ENCODE peak calls at places on chromosomes 6 and 20, in five cellular contexts. One of them, this sample, is unnamed.
A peak's percentile ranks its signal among the peaks of the same experiment; 100 is the strongest.

GRCh38 chr6:11094411-11094851 is 797 bp downstream of the SMIM13 start:
- DNase-seq in neuronal stem cell: peak; percentile 39
- DNase-seq in IMR-90: peak; percentile 45
- DNase-seq in H1: peak; percentile 68
- DNase-seq in mesenchymal stem cell: peak; percentile 69
- DNase-seq in this sample: peak; percentile 54

GRCh38 chr20:31475472-31476312 is 604 bp downstream of the REM1 start:
- DNase-seq in neuronal stem cell: no peak
- DNase-seq in IMR-90: no peak
- DNase-seq in H1: no peak
- DNase-seq in mesenchymal stem cell: no peak
- DNase-seq in this sample: no peak

GRCh38 chr6:148611213-148611612 is 135.6 kb upstream of the UST start:
- DNase-seq in neuronal stem cell: no peak
- DNase-seq in IMR-90: no peak
- DNase-seq in H1: no peak
- DNase-seq in mesenchymal stem cell: peak; percentile 76
- DNase-seq in this sample: no peak

GRCh38 chr20:45436732-45437485 is 21.0 kb downstream of the PIGT start:
- DNase-seq in neuronal stem cell: peak; percentile 80
- DNase-seq in IMR-90: peak; percentile 81
- DNase-seq in H1: peak; percentile 97
- DNase-seq in mesenchymal stem cell: peak; percentile 89
- DNase-seq in this sample: peak; percentile 84

GRCh38 chr20:37526839-37527637 is 638 bp downstream of the BLCAP start:
- DNase-seq in neuronal stem cell: no peak
- DNase-seq in IMR-90: peak; percentile 27
- DNase-seq in H1: no peak
- DNase-seq in mesenchymal stem cell: peak; percentile 53
- DNase-seq in this sample: no peak

GRCh38 chr20:3209946-3210317 is 634 bp downstream of the ITPA start:
- DNase-seq in neuronal stem cell: no peak
- DNase-seq in IMR-90: peak; percentile 18
- DNase-seq in H1: no peak
- DNase-seq in mesenchymal stem cell: peak; percentile 53
- DNase-seq in this sample: no peak

GRCh38 chr6:31403283-31403989 is at the start of gene MICA:
- DNase-seq in neuronal stem cell: peak; percentile 90
- DNase-seq in IMR-90: peak; percentile 79
- DNase-seq in H1: peak; percentile 94
- DNase-seq in mesenchymal stem cell: peak; percentile 93
- DNase-seq in this sample: peak; percentile 94

GRCh38 chr6:32852018-32852843 is 1.3 kb downstream of the TAP1 start:
- DNase-seq in neuronal stem cell: no peak
- DNase-seq in IMR-90: no peak
- DNase-seq in H1: no peak
- DNase-seq in mesenchymal stem cell: no peak
- DNase-seq in this sample: no peak

GRCh38 chr20:5504061-5504739 is 187.4 kb upstream of the PROKR2 start:
- DNase-seq in neuronal stem cell: no peak
- DNase-seq in IMR-90: no peak
- DNase-seq in H1: no peak
- DNase-seq in mesenchymal stem cell: no peak
- DNase-seq in this sample: peak; percentile 68

GRCh38 chr6:166998256-166999144 is 697 bp upstream of the CEP43 start:
- DNase-seq in neuronal stem cell: peak; percentile 21
- DNase-seq in IMR-90: no peak
- DNase-seq in H1: peak; percentile 74
- DNase-seq in mesenchymal stem cell: no peak
- DNase-seq in this sample: peak; percentile 46

GRCh38 chr6:141451176-141451507 is 681.6 kb upstream of the GJE1 start:
- DNase-seq in neuronal stem cell: no peak
- DNase-seq in IMR-90: no peak
- DNase-seq in H1: no peak
- DNase-seq in mesenchymal stem cell: no peak
- DNase-seq in this sample: no peak

GRCh38 chr20:15642676-15643075 is 930.6 kb downstream of the KIF16B start:
- DNase-seq in neuronal stem cell: no peak
- DNase-seq in IMR-90: peak; percentile 80
- DNase-seq in H1: no peak
- DNase-seq in mesenchymal stem cell: peak; percentile 80
- DNase-seq in this sample: no peak

GRCh38 chr6:151917531-151918329 is 110.2 kb downstream of the ESR1 start:
- DNase-seq in neuronal stem cell: no peak
- DNase-seq in IMR-90: no peak
- DNase-seq in H1: no peak
- DNase-seq in mesenchymal stem cell: no peak
- DNase-seq in this sample: no peak

GRCh38 chr20:45378191-45378590 is at the start of gene TP53TG5:
- DNase-seq in neuronal stem cell: no peak
- DNase-seq in IMR-90: no peak
- DNase-seq in H1: peak; percentile 24
- DNase-seq in mesenchymal stem cell: no peak
- DNase-seq in this sample: no peak

GRCh38 chr6:144349690-144350132 is 64.6 kb downstream of the UTRN start:
- DNase-seq in neuronal stem cell: no peak
- DNase-seq in IMR-90: peak; percentile 53
- DNase-seq in H1: no peak
- DNase-seq in mesenchymal stem cell: no peak
- DNase-seq in this sample: no peak
- H3K4me1 ChIP-seq in neuronal stem cell: no peaks in the 10 kb centered on the region
- H3K4me1 ChIP-seq in IMR-90: peaks cover 10% of the 10 kb centered on the region
- H3K4me1 ChIP-seq in H1: no peaks in the 10 kb centered on the region
- H3K4me1 ChIP-seq in mesenchymal stem cell: peaks cover 12% of the 10 kb centered on the region
- H3K4me1 ChIP-seq in this sample: peaks cover 9% of the 10 kb centered on the region

GRCh38 chr6:161436106-161436876 is 162.4 kb upstream of the AGPAT4 start:
- DNase-seq in neuronal stem cell: no peak
- DNase-seq in IMR-90: no peak
- DNase-seq in H1: no peak
- DNase-seq in mesenchymal stem cell: no peak
- DNase-seq in this sample: no peak

GRCh38 chr6:161437851-161438250 is 164.0 kb upstream of the AGPAT4 start:
- DNase-seq in neuronal stem cell: no peak
- DNase-seq in IMR-90: peak; percentile 53
- DNase-seq in H1: no peak
- DNase-seq in mesenchymal stem cell: no peak
- DNase-seq in this sample: no peak

GRCh38 chr6:161438430-161439030 is 164.7 kb upstream of the AGPAT4 start:
- DNase-seq in neuronal stem cell: no peak
- DNase-seq in IMR-90: no peak
- DNase-seq in H1: no peak
- DNase-seq in mesenchymal stem cell: no peak
- DNase-seq in this sample: no peak

GRCh38 chr6:161440299-161440698 is 166.4 kb upstream of the AGPAT4 start:
- DNase-seq in neuronal stem cell: no peak
- DNase-seq in IMR-90: no peak
- DNase-seq in H1: no peak
- DNase-seq in mesenchymal stem cell: no peak
- DNase-seq in this sample: no peak

GRCh38 chr6:161439093-161439492 is 165.2 kb upstream of the AGPAT4 start:
- DNase-seq in neuronal stem cell: no peak
- DNase-seq in IMR-90: peak; percentile 90
- DNase-seq in H1: no peak
- DNase-seq in mesenchymal stem cell: peak; percentile 71
- DNase-seq in this sample: no peak
- H3K14ac ChIP-seq in neuronal stem cell: no peak overlapping the region
- H3K14ac ChIP-seq in IMR-90: no peak overlapping the region
- H3K14ac ChIP-seq in H1: no peak overlapping the region
- H3K14ac ChIP-seq in mesenchymal stem cell: no peak overlapping the region
- H3K14ac ChIP-seq in this sample: no peak overlapping the region

DNA sequence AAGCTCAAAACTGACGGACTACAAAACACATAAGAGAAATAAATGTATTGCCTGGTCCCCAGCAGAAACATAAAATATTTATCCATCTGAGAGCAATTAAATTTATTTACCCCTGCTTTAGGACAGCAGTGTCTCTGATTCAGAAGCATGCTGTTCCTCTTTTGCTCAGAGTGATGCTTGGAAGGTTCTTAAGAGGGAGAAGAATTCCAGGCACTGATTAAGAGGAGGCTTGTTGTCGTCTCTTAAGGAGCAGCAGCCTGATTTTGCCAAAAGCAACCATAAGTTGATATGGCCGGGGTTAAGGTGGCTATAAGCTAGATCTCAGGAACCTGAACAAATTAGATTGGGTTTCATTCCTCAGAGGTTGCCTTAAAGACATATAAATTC is 25.8 kb downstream of the CAP2 start:
- DNase-seq in neuronal stem cell: no peak
- DNase-seq in IMR-90: no peak
- DNase-seq in H1: no peak
- DNase-seq in mesenchymal stem cell: peak; percentile 18
- DNase-seq in this sample: no peak
- H2BK15ac ChIP-seq in neuronal stem cell: no peak overlapping the region
- H2BK15ac ChIP-seq in IMR-90: peak overlapping the region; percentile 83
- H2BK15ac ChIP-seq in H1: no peak overlapping the region
- H2BK15ac ChIP-seq in mesenchymal stem cell: no peak overlapping the region
- H2BK15ac ChIP-seq in this sample: no peak overlapping the region

DNA sequence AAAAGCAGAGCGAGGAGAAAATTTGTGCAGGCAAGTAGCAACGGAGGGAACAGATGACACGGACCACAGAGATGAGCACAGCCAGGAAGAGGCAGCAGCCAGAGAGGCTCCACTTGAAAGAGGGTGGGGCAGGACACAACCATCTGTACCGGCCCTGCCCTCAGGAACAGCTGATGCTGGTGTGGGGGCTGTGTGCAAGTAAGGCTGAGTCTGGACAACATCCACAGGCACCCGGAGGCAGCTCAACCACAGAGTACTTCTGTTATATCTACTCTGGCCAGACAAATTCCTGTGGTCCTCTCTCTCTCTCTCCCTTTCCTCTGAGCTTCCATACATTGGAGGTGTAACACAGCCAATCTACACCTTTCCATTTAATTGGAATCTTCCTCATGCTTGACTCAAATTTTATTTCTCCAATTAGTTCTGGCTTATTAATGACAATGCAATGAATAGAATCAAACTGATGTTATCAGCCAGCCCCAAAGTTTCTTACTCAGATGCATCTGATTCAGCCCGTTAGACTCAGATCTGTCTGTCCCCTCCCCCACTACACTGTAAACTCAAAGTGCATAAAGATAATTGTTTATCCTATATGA is 24.9 kb downstream of the KIF13A start:
- DNase-seq in neuronal stem cell: no peak
- DNase-seq in IMR-90: peak; percentile 96
- DNase-seq in H1: no peak
- DNase-seq in mesenchymal stem cell: peak; percentile 100
- DNase-seq in this sample: no peak
- H3K4me1 ChIP-seq in neuronal stem cell: no peaks in the 10 kb centered on the region
- H3K4me1 ChIP-seq in IMR-90: peaks cover 18% of the 10 kb centered on the region
- H3K4me1 ChIP-seq in H1: no peaks in the 10 kb centered on the region
- H3K4me1 ChIP-seq in mesenchymal stem cell: peaks cover 7% of the 10 kb centered on the region
- H3K4me1 ChIP-seq in this sample: no peaks in the 10 kb centered on the region

GRCh38 chr6:43774776-43775583 is 5.0 kb downstream of the VEGFA start:
- DNase-seq in neuronal stem cell: peak; percentile 79
- DNase-seq in IMR-90: peak; percentile 61
- DNase-seq in H1: peak; percentile 85
- DNase-seq in mesenchymal stem cell: peak; percentile 80
- DNase-seq in this sample: peak; percentile 86
- H3K14ac ChIP-seq in neuronal stem cell: peak overlapping the region; percentile 25
- H3K14ac ChIP-seq in IMR-90: peak overlapping the region; percentile 82
- H3K14ac ChIP-seq in H1: no peak overlapping the region
- H3K14ac ChIP-seq in mesenchymal stem cell: peak overlapping the region; percentile 82
- H3K14ac ChIP-seq in this sample: no peak overlapping the region

DNA sequence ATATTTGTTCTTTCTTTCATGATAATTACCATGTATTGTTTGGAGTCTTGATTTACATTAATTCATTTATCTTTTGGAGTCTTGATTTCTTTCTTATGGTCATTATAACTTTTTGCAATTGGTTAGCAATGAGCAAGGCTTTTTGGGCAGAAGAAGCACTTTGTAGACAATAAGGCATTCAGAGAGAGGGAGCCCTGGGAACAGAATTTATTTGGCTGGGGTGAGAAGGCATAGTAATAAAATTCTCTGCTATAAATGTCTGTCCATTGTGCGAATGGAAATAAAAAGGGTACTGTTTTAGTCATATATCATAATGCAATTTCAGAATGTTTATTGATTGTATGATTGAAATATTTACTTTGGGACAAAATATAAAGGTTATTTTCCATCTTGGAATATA is 147.0 kb downstream of the SLC35F1 start:
- DNase-seq in neuronal stem cell: no peak
- DNase-seq in IMR-90: no peak
- DNase-seq in H1: no peak
- DNase-seq in mesenchymal stem cell: no peak
- DNase-seq in this sample: no peak
- H2BK15ac ChIP-seq in neuronal stem cell: no peak overlapping the region
- H2BK15ac ChIP-seq in IMR-90: no peak overlapping the region
- H2BK15ac ChIP-seq in H1: no peak overlapping the region
- H2BK15ac ChIP-seq in mesenchymal stem cell: no peak overlapping the region
- H2BK15ac ChIP-seq in this sample: no peak overlapping the region

DNA sequence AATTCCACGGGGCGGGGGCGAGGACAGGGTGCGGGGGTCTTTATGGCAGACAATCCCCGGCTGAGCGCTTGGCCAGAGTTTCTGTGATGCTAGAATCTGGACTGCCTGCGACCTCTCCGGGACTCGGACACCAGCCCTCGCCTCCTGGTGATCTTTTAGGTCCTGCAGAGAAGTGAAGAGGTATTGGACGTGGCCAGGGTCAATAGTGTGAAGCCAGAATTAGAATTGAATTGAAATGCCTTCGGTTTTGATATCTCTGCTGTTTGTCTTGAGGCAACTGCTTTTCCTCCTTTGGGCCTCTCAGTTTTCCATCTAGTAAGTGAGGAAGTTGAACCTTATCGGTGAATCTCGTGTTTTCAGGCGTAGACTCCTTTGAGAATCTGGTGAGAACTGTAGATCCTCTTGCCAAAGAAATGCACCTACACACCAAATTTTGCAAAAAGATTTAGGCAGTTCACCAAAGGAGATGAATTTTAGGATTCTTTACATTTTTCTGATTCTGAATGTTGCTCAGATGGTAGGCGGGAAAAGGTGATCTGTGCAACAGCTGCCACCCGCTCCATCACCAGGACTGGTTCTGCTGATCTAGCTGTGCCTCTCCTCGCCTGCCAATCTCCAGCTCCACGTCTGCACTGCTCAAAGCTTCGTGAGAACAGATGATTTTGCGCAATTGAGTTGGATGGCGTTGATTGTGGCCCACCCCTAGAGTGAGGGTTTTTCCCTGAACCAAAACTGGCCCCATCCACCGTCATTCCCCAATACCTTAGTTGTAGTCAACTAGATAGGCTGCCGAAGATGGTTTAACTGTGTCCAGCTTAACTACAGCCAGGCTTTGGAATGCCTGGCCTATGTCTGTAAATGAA is 837 bp upstream of the OSER1 start:
- DNase-seq in neuronal stem cell: no peak
- DNase-seq in IMR-90: peak; percentile 48
- DNase-seq in H1: no peak
- DNase-seq in mesenchymal stem cell: peak; percentile 38
- DNase-seq in this sample: no peak
- H3K4me1 ChIP-seq in neuronal stem cell: peaks cover 4% of the 10 kb centered on the region
- H3K4me1 ChIP-seq in IMR-90: peaks cover 4% of the 10 kb centered on the region
- H3K4me1 ChIP-seq in H1: peaks cover 1% of the 10 kb centered on the region
- H3K4me1 ChIP-seq in mesenchymal stem cell: peaks cover 4% of the 10 kb centered on the region
- H3K4me1 ChIP-seq in this sample: peaks cover 3% of the 10 kb centered on the region

DNA sequence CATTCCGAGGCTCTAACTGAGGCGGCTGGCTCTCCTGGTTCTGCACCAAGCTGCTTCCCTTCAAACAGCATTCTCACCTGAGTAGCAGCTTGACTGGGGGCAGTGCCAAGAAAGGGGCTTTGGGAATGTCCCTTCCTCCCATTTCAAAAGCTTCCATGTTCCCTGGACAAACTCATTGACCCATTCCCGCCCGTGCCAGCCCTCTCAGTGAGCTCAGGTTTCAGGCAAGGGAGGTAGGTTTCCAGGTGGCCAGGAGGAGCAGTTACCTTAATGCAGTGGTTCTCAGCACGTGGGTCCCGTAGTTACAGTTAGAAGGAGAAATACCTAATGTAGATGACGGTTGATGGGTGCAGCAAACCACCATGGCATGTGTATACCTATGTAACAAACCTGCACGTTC is 135.2 kb downstream of the ELOVL4 start:
- DNase-seq in neuronal stem cell: no peak
- DNase-seq in IMR-90: no peak
- DNase-seq in H1: no peak
- DNase-seq in mesenchymal stem cell: no peak
- DNase-seq in this sample: peak; percentile 40
- H3K14ac ChIP-seq in neuronal stem cell: no peak overlapping the region
- H3K14ac ChIP-seq in IMR-90: no peak overlapping the region
- H3K14ac ChIP-seq in H1: no peak overlapping the region
- H3K14ac ChIP-seq in mesenchymal stem cell: no peak overlapping the region
- H3K14ac ChIP-seq in this sample: no peak overlapping the region

This sample was measured in H9.